ENCODE peak calls at places on chromosomes 4 and X, in seven cellular contexts. Q, E, V, T, U, R and P are unnamed samples.

GRCh38 chr4:53061467-53061866 is 199.3 kb downstream of the RASL11B start:
- DNase-seq in R (no peak), T (no peak), V (no peak), U (no peak), E (no peak), Q (no peak), P (no peak)

GRCh38 chrX:112058255-112058654 is 24.3 kb downstream of the TRPC5 start:
- DNase-seq in V (no peak), U (no peak), T (no peak), Q (no peak), E (no peak), R (no peak), P (no peak)

GRCh38 chrX:14508025-14508690 is 21.2 kb upstream of the GLRA2 start:
- DNase-seq in R (no peak), E (no peak), T (no peak), U (no peak), V (no peak), Q (no peak), P (no peak)

GRCh38 chrX:45329217-45329616 is 128.5 kb upstream of the DIPK2B start:
- DNase-seq in U (no peak), T (no peak), R (no peak), Q (no peak), E (no peak), V (no peak), P (no peak)

GRCh38 chrX:70423937-70424336 is 823 bp downstream of the GDPD2 start:
- DNase-seq in U (no peak), V (no peak), E (no peak), T (no peak), Q (no peak), R (no peak), P (no peak)

GRCh38 chrX:103608305-103608963 is 671 bp downstream of the TCEAL3 start:
- DNase-seq in R (no peak), E (peak; percentile 28), V (peak; percentile 12), Q (no peak), U (no peak), T (no peak), P (no peak)

GRCh38 chrX:152991123-152991522 is 2.8 kb downstream of the PNMA5 start:
- DNase-seq in Q (no peak), U (no peak), V (no peak), R (no peak), T (no peak), E (no peak), P (no peak)

GRCh38 chrX:39910651-39911050 is 187.1 kb downstream of the BCOR start:
- DNase-seq in Q (no peak), E (no peak), T (no peak), R (no peak), U (no peak), V (peak; percentile 40), P (no peak)

GRCh38 chr4:71568131-71568530 is 215.7 kb downstream of the GC start:
- DNase-seq in V (no peak), Q (no peak), R (no peak), U (no peak), E (no peak), T (no peak), P (no peak)

GRCh38 chrX:101417190-101417589 is 9.2 kb downstream of the HNRNPH2 start:
- DNase-seq in V (no peak), E (no peak), Q (no peak), U (no peak), T (no peak), R (no peak), P (no peak)

GRCh38 chr4:162461952-162462351 is 298.2 kb upstream of the FSTL5 start:
- DNase-seq in V (no peak), E (no peak), T (no peak), R (no peak), U (no peak), Q (no peak), P (no peak)

GRCh38 chr4:74039065-74039763 is 725 bp upstream of the CXCL3 start:
- DNase-seq in E (no peak), R (no peak), U (no peak), Q (no peak), V (no peak), T (no peak), P (no peak)

GRCh38 chr4:150960079-150960478 is 55.0 kb downstream of the LRBA start:
- DNase-seq in R (no peak), Q (no peak), U (no peak), E (no peak), V (no peak), T (peak; percentile 50), P (peak; percentile 11)

GRCh38 chr4:188171551-188171950 is 32.3 kb downstream of the TRIML1 start:
- DNase-seq in E (no peak), R (no peak), Q (no peak), T (no peak), U (no peak), V (no peak), P (no peak)

GRCh38 chr4:57147335-57148060 is 37.3 kb upstream of the IGFBP7 start:
- DNase-seq in V (no peak), E (no peak), T (no peak), Q (no peak), U (no peak), R (no peak), P (peak; percentile 92)

GRCh38 chr4:139692300-139693012 is 26.8 kb downstream of the MGST2 start:
- DNase-seq in Q (no peak), U (no peak), R (no peak), T (peak; percentile 58), E (peak; percentile 32), V (no peak), P (no peak)

GRCh38 chr4:57190651-57191481 is 80.7 kb upstream of the IGFBP7 start:
- DNase-seq in E (no peak), Q (no peak), T (peak; percentile 76), U (peak; percentile 2), V (no peak), R (no peak), P (peak; percentile 27)

GRCh38 chr4:181998588-181998987 is 244.6 kb upstream of the TENM3 start:
- DNase-seq in T (no peak), R (no peak), E (no peak), Q (no peak), V (no peak), U (no peak), P (no peak)

GRCh38 chr4:14646831-14647230 is 355.4 kb upstream of the CPEB2 start:
- DNase-seq in Q (no peak), V (no peak), R (no peak), E (no peak), T (no peak), U (no peak), P (no peak)

GRCh38 chrX:124605518-124605917 is 259.2 kb downstream of the SH2D1A start:
- DNase-seq in R (no peak), V (no peak), U (no peak), Q (no peak), E (no peak), T (no peak), P (no peak)

GRCh38 chr4:15238720-15239119 is 189.1 kb upstream of the C1QTNF7 start:
- DNase-seq in U (peak; percentile 34), Q (no peak), V (no peak), T (peak; percentile 52), E (no peak), R (no peak), P (peak; percentile 33)

GRCh38 chr4:46992338-46992737 is 1.0 kb downstream of the GABRA4 start:
- DNase-seq in R (no peak), Q (no peak), V (peak; percentile 13), E (no peak), U (no peak), T (no peak), P (no peak)

GRCh38 chrX:39972340-39972739 is 125.4 kb downstream of the BCOR start:
- DNase-seq in E (no peak), Q (no peak), T (no peak), R (no peak), U (no peak), V (no peak), P (peak; percentile 44)

GRCh38 chrX:102841706-102842003 is 95.4 kb upstream of the RAB40AL start:
- DNase-seq in V (no peak), U (no peak), E (no peak), T (no peak), R (no peak), Q (no peak), P (no peak)

GRCh38 chrX:137401092-137401491 is 164.8 kb upstream of the ZIC3 start:
- DNase-seq in R (no peak), V (no peak), T (no peak), U (no peak), E (no peak), Q (no peak), P (no peak)

GRCh38 chr4:147707892-147708672 is 23.8 kb upstream of the ARHGAP10 start:
- DNase-seq in R (peak; percentile 28), T (peak; percentile 63), Q (peak; percentile 21), E (peak; percentile 42), V (peak; percentile 22), U (peak; percentile 44), P (peak; percentile 34)

GRCh38 chr4:104344342-104344980 is 150.2 kb downstream of the CXXC4 start:
- DNase-seq in U (no peak), V (no peak), T (no peak), Q (no peak), E (no peak), R (no peak), P (no peak)

GRCh38 chrX:40122487-40122886 is 24.7 kb upstream of the BCOR start:
- DNase-seq in Q (no peak), U (no peak), R (no peak), E (no peak), T (no peak), V (no peak), P (no peak)

GRCh38 chrX:112147206-112147605 is 64.6 kb upstream of the TRPC5 start:
- DNase-seq in U (no peak), E (no peak), V (peak; percentile 3), R (no peak), Q (no peak), T (peak; percentile 42), P (no peak)

GRCh38 chr4:89353514-89353913 is 45.9 kb upstream of the GPRIN3 start:
- DNase-seq in E (no peak), U (no peak), T (no peak), V (no peak), R (no peak), Q (no peak), P (no peak)

GRCh38 chr4:7854697-7855370 is 84.8 kb downstream of the AFAP1 start:
- DNase-seq in U (peak; percentile 22), V (no peak), R (peak; percentile 57), T (no peak), Q (peak; percentile 62), E (no peak), P (no peak)

GRCh38 chr4:24560770-24561415 is 23.5 kb downstream of the DHX15 start:
- DNase-seq in U (no peak), E (no peak), T (no peak), V (no peak), R (no peak), Q (no peak), P (peak; percentile 74)

GRCh38 chr4:69689530-69690111 is 36.6 kb upstream of the UGT2A1 start:
- DNase-seq in T (no peak), U (no peak), Q (no peak), E (no peak), V (no peak), R (no peak), P (peak; percentile 21)

GRCh38 chr4:5037553-5038551 is 13.4 kb upstream of the STK32B start:
- DNase-seq in U (no peak), E (peak; percentile 31), Q (no peak), T (no peak), R (no peak), V (no peak), P (peak; percentile 94)

GRCh38 chrX:15915959-15916703 is 61.5 kb upstream of the AP1S2 start:
- DNase-seq in T (no peak), E (no peak), Q (no peak), U (no peak), V (no peak), R (no peak), P (no peak)